ENCODE peak calls at places on chromosomes 6 and 20, in eight cellular contexts. F is osteocyte, T is pons, U is WTC11, C is adipocyte, M is neural crest cell, Z is NCI-H774, I is LoVo. B is an unnamed sample.

GRCh38 chr6:35049885-35050284 is 91.3 kb downstream of the TCP11 start:
- DNase-seq in F (no peak), T (peak; percentile 93), U (no peak), C (peak; percentile 64), M (no peak), Z (no peak), I (no peak), B (peak; percentile 33)

GRCh38 chr6:12233693-12234551 is 56.2 kb upstream of the EDN1 start:
- DNase-seq in F (no peak), T (peak; percentile 95), U (no peak), C (peak; percentile 89), M (peak; percentile 12), Z (peak; percentile 26), I (peak; percentile 74), B (peak; percentile 88)

GRCh38 chr6:132797975-132798819 is at the start of gene SLC18B1:
- DNase-seq in F (no peak), T (peak; percentile 60), U (peak; percentile 75), C (peak; percentile 74), M (peak; percentile 25), Z (peak; percentile 62), I (peak; percentile 56), B (peak; percentile 30)

GRCh38 chr6:37516076-37516919 is 16.6 kb upstream of the CCDC167 start:
- DNase-seq in F (no peak), T (peak; percentile 86), U (peak; percentile 28), C (no peak), M (no peak), Z (peak; percentile 65), I (no peak), B (no peak)

GRCh38 chr6:20569000-20569610 is 34.8 kb downstream of the CDKAL1 start:
- DNase-seq in F (no peak), T (no peak), U (no peak), C (no peak), M (no peak), Z (no peak), I (no peak), B (peak; percentile 20)

GRCh38 chr20:50843331-50844276 is 48.7 kb downstream of the BCAS4 start:
- DNase-seq in F (no peak), T (no peak), U (no peak), C (no peak), M (no peak), Z (no peak), I (no peak), B (no peak)

GRCh38 chr6:72946766-72947165 is 278.5 kb downstream of the KHDC1L start:
- DNase-seq in F (no peak), T (no peak), U (no peak), C (peak; percentile 91), M (no peak), Z (no peak), I (no peak), B (peak; percentile 51)

GRCh38 chr6:163334264-163334663 is 80.3 kb upstream of the QKI start:
- DNase-seq in F (no peak), T (no peak), U (no peak), C (no peak), M (no peak), Z (no peak), I (no peak), B (no peak)

GRCh38 chr6:53109612-53110011 is 39.0 kb downstream of the GCM1 start:
- DNase-seq in F (no peak), T (no peak), U (no peak), C (no peak), M (no peak), Z (no peak), I (no peak), B (no peak)

GRCh38 chr6:2209226-2209809 is 36.1 kb downstream of the GMDS start:
- DNase-seq in F (no peak), T (no peak), U (peak; percentile 81), C (peak; percentile 30), M (no peak), Z (peak; percentile 79), I (peak; percentile 47), B (peak; percentile 18)

GRCh38 chr6:168157272-168158007 is 78.4 kb upstream of the FRMD1 start:
- DNase-seq in F (peak; percentile 83), T (no peak), U (no peak), C (peak; percentile 2), M (no peak), Z (no peak), I (no peak), B (peak; percentile 72)

GRCh38 chr6:109979033-109979921 is 1.2 kb downstream of the GPR6 start:
- DNase-seq in F (no peak), T (no peak), U (peak; percentile 38), C (no peak), M (no peak), Z (peak; percentile 63), I (no peak), B (no peak)

B was measured in fibroblast of the aortic adventitia.